ENCODE peak calls at places on chromosomes 11 and 22, in four cellular contexts. One of them, this sample, is unnamed.

GRCh38 chr11:34492806-34493414 is 20.7 kb downstream of the ELF5 start:
- DNase-seq in HepG2: peak; percentile 68
- DNase-seq in K562: peak; percentile 64
- DNase-seq in GM12878: no peak
- DNase-seq in this sample: peak; percentile 56

GRCh38 chr11:72613977-72614376 is 60.2 kb downstream of the PDE2A start:
- DNase-seq in HepG2: no peak
- DNase-seq in K562: peak; percentile 37
- DNase-seq in GM12878: peak; percentile 13
- DNase-seq in this sample: no peak

GRCh38 chr22:17912942-17913704 is 111.2 kb downstream of the MICAL3 start:
- DNase-seq in HepG2: no peak
- DNase-seq in K562: no peak
- DNase-seq in GM12878: no peak
- DNase-seq in this sample: no peak

GRCh38 chr11:106031210-106031845 is 9.3 kb upstream of the MSANTD4 start:
- DNase-seq in HepG2: no peak
- DNase-seq in K562: no peak
- DNase-seq in GM12878: no peak
- DNase-seq in this sample: no peak

GRCh38 chr22:31561238-31561887 is 65.0 kb downstream of the SFI1 start:
- DNase-seq in HepG2: peak; percentile 81
- DNase-seq in K562: peak; percentile 72
- DNase-seq in GM12878: no peak
- DNase-seq in this sample: peak; percentile 89

GRCh38 chr22:31977141-31977781 is 32.9 kb downstream of the YWHAH start:
- DNase-seq in HepG2: peak; percentile 62
- DNase-seq in K562: peak; percentile 54
- DNase-seq in GM12878: peak; percentile 24
- DNase-seq in this sample: peak; percentile 89

GRCh38 chr22:34885852-34886251 is 180.1 kb upstream of the ISX start:
- DNase-seq in HepG2: no peak
- DNase-seq in K562: no peak
- DNase-seq in GM12878: no peak
- DNase-seq in this sample: no peak

GRCh38 chr22:42893366-42894150 is 36.5 kb upstream of the ARFGAP3 start:
- DNase-seq in HepG2: no peak
- DNase-seq in K562: no peak
- DNase-seq in GM12878: no peak
- DNase-seq in this sample: no peak

GRCh38 chr11:116376054-116376453 is 396.7 kb downstream of the BUD13 start:
- DNase-seq in HepG2: no peak
- DNase-seq in K562: no peak
- DNase-seq in GM12878: no peak
- DNase-seq in this sample: no peak

GRCh38 chr11:26834601-26835000 is 112.7 kb upstream of the SLC5A12 start:
- DNase-seq in HepG2: no peak
- DNase-seq in K562: no peak
- DNase-seq in GM12878: no peak
- DNase-seq in this sample: no peak

GRCh38 chr22:44576311-44577260 is 78.6 kb upstream of the RTL6 start:
- DNase-seq in HepG2: no peak
- DNase-seq in K562: no peak
- DNase-seq in GM12878: no peak
- DNase-seq in this sample: no peak

GRCh38 chr11:48012051-48012391 is 31.7 kb downstream of the PTPRJ start:
- DNase-seq in HepG2: no peak
- DNase-seq in K562: no peak
- DNase-seq in GM12878: no peak
- DNase-seq in this sample: no peak

GRCh38 chr22:42270178-42270511 is 308 bp downstream of the TCF20 start:
- DNase-seq in HepG2: no peak
- DNase-seq in K562: no peak
- DNase-seq in GM12878: no peak
- DNase-seq in this sample: no peak

GRCh38 chr11:8917157-8917820 is 6.3 kb downstream of the AKIP1 start:
- DNase-seq in HepG2: peak; percentile 62
- DNase-seq in K562: no peak
- DNase-seq in GM12878: no peak
- DNase-seq in this sample: no peak

GRCh38 chr22:41074061-41074460 is 18.3 kb upstream of the EP300 start:
- DNase-seq in HepG2: no peak
- DNase-seq in K562: no peak
- DNase-seq in GM12878: no peak
- DNase-seq in this sample: no peak

GRCh38 chr11:3950996-3951662 is 95.7 kb downstream of the STIM1 start:
- DNase-seq in HepG2: peak; percentile 50
- DNase-seq in K562: no peak
- DNase-seq in GM12878: no peak
- DNase-seq in this sample: peak; percentile 16

GRCh38 chr22:24011735-24012068 is 598 bp downstream of the CABIN1 start:
- DNase-seq in HepG2: no peak
- DNase-seq in K562: no peak
- DNase-seq in GM12878: no peak
- DNase-seq in this sample: peak; percentile 35

GRCh38 chr11:19742595-19743292 is 30.1 kb downstream of the NAV2 start:
- DNase-seq in HepG2: peak; percentile 52
- DNase-seq in K562: peak; percentile 41
- DNase-seq in GM12878: no peak
- DNase-seq in this sample: peak; percentile 71

GRCh38 chr22:36862251-36863242 is 1.7 kb downstream of the NCF4 start:
- DNase-seq in HepG2: no peak
- DNase-seq in K562: no peak
- DNase-seq in GM12878: peak; percentile 73
- DNase-seq in this sample: no peak

GRCh38 chr11:65502852-65503603 is 4.2 kb downstream of the MALAT1 start:
- DNase-seq in HepG2: no peak
- DNase-seq in K562: no peak
- DNase-seq in GM12878: no peak
- DNase-seq in this sample: no peak

GRCh38 chr11:17375547-17375946 is 12.9 kb downstream of the KCNJ11 start:
- DNase-seq in HepG2: no peak
- DNase-seq in K562: no peak
- DNase-seq in GM12878: no peak
- DNase-seq in this sample: no peak

GRCh38 chr11:17596711-17597110 is 49.7 kb downstream of the OTOG start:
- DNase-seq in HepG2: no peak
- DNase-seq in K562: no peak
- DNase-seq in GM12878: no peak
- DNase-seq in this sample: no peak

GRCh38 chr11:1749020-1749758 is 1.2 kb downstream of the IFITM10 start:
- DNase-seq in HepG2: no peak
- DNase-seq in K562: no peak
- DNase-seq in GM12878: no peak
- DNase-seq in this sample: no peak

GRCh38 chr11:14645247-14645912 is 1.8 kb downstream of the PDE3B start:
- DNase-seq in HepG2: peak; percentile 28
- DNase-seq in K562: no peak
- DNase-seq in GM12878: no peak
- DNase-seq in this sample: no peak

GRCh38 chr11:927871-928270 is 2.2 kb downstream of the AP2A2 start:
- DNase-seq in HepG2: no peak
- DNase-seq in K562: no peak
- DNase-seq in GM12878: no peak
- DNase-seq in this sample: no peak

GRCh38 chr11:108536783-108537182 is 38.6 kb upstream of the POGLUT3 start:
- DNase-seq in HepG2: no peak
- DNase-seq in K562: no peak
- DNase-seq in GM12878: no peak
- DNase-seq in this sample: no peak

GRCh38 chr11:82771781-82772180 is 38.1 kb upstream of the FAM181B start:
- DNase-seq in HepG2: no peak
- DNase-seq in K562: no peak
- DNase-seq in GM12878: no peak
- DNase-seq in this sample: no peak

GRCh38 chr11:66262696-66263095 is 5.7 kb upstream of the RAB1B start:
- DNase-seq in HepG2: no peak
- DNase-seq in K562: no peak
- DNase-seq in GM12878: no peak
- DNase-seq in this sample: no peak

GRCh38 chr22:38963872-38964271 is 6.5 kb downstream of the APOBEC3A start:
- DNase-seq in HepG2: peak; percentile 68
- DNase-seq in K562: peak; percentile 48
- DNase-seq in GM12878: no peak
- DNase-seq in this sample: no peak

GRCh38 chr11:65491614-65492386 is 7.0 kb upstream of the MALAT1 start:
- DNase-seq in HepG2: no peak
- DNase-seq in K562: peak; percentile 66
- DNase-seq in GM12878: no peak
- DNase-seq in this sample: no peak

GRCh38 chr11:59728913-59729312 is 15.3 kb upstream of the OR10V1 start:
- DNase-seq in HepG2: no peak
- DNase-seq in K562: no peak
- DNase-seq in GM12878: no peak
- DNase-seq in this sample: no peak

GRCh38 chr22:25881353-25881752 is 139.4 kb downstream of the MYO18B start:
- DNase-seq in HepG2: no peak
- DNase-seq in K562: no peak
- DNase-seq in GM12878: no peak
- DNase-seq in this sample: no peak
- TF ChIP-seq FOXK2 in HepG2: no peak
- TF ChIP-seq FOXK2 in K562: no peak
- TF ChIP-seq FOXK2 in GM12878: no peak
- TF ChIP-seq FOXK2 in this sample: no peak

DNA sequence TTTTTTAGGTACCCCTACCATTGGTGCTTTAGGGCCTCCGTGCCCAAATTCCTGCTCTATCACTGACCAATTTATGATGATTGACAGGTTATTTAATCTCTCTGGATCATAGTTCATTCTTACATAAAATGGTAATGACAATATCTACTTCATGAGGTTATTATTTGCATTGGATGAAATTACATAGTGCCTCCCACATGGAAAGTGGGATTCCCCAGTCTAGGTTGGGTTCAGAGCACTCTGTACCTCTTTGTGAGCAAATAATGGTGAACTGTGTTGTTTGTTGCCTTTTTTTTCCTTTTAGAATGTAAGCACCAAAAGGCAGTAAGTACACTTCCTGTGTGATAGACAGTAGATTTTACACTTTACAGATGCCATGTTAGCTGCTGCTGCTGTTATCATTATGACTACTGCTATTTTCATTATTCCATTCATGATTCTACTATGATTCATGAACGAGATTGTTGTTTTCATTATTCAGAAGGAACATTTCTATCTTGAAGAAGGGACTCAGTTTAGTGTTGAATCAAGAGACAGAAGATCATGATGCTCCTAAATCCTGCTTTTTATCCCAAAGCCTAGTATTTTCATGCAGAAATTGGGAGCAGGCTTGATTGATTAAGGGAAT is 100.8 kb downstream of the ALX4 start:
- DNase-seq in HepG2: peak; percentile 10
- DNase-seq in K562: no peak
- DNase-seq in GM12878: no peak
- DNase-seq in this sample: no peak
- TF ChIP-seq FOXK2 in HepG2: no peak
- TF ChIP-seq FOXK2 in K562: no peak
- TF ChIP-seq FOXK2 in GM12878: no peak
- TF ChIP-seq FOXK2 in this sample: no peak

GRCh38 chr11:117878314-117878938 is 2.0 kb upstream of the FXYD6 start:
- DNase-seq in HepG2: no peak
- DNase-seq in K562: no peak
- DNase-seq in GM12878: no peak
- DNase-seq in this sample: no peak
- TF ChIP-seq FOXK2 in HepG2: no peak
- TF ChIP-seq FOXK2 in K562: no peak
- TF ChIP-seq FOXK2 in GM12878: no peak
- TF ChIP-seq FOXK2 in this sample: no peak

GRCh38 chr11:95659088-95659487 is 130.5 kb downstream of the FAM76B start:
- DNase-seq in HepG2: no peak
- DNase-seq in K562: no peak
- DNase-seq in GM12878: no peak
- DNase-seq in this sample: no peak
- TF ChIP-seq FOXK2 in HepG2: no peak
- TF ChIP-seq FOXK2 in K562: no peak
- TF ChIP-seq FOXK2 in GM12878: no peak
- TF ChIP-seq FOXK2 in this sample: no peak

DNA sequence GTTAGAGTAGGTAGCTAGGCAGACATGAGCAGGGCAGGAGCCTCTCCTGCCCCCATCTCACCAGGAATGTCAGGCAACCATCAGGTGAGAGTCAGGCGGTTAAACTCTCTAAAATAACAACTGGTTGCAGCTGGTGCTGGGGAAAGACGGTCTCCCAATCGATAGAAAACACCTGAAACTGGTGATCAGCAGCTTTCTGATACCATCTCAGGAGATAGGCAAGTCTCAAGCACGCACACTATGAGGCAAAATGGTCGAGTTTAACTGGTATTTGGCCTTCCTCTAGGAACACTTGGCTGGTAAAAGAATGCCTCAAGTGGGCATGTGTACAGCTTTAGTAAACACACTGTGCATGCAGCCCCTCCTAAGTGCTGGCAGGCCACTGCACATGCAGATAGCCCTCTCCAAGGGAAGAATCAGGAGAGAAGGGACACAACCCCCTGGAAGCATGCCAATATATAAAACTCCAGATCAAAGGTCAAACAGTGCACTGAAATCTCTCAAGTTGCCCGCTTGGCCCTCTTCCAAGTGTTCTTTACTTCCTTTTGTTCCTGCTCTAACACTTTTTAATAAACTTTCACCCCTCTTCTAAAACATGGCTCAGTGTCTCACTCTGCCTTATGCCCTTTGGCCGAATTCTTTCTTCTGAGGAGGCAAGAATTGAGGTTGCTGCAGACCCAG is 88.7 kb downstream of the USP35 start:
- DNase-seq in HepG2: peak; percentile 64
- DNase-seq in K562: no peak
- DNase-seq in GM12878: no peak
- DNase-seq in this sample: no peak
- TF ChIP-seq FOXK2 in HepG2: no peak
- TF ChIP-seq FOXK2 in K562: no peak
- TF ChIP-seq FOXK2 in GM12878: no peak
- TF ChIP-seq FOXK2 in this sample: no peak

This sample was measured in HEK293T.